ENCODE peak calls at places on chromosomes 4 and X, in ten cellular contexts. E, J, H, D, V, Z, U, S, P and O are unnamed samples.

GRCh38 chrX:136185409-136186022 is 38.2 kb downstream of the FHL1 start:
- DNase-seq in D (no peak), J (no peak), V (peak), Z (no peak), P (no peak), E (peak), U (no peak), S (no peak), H (no peak), O (no peak)

GRCh38 chrX:1614927-1615326 is at the start of gene ASMT:
- DNase-seq in Z (no peak), S (no peak), D (no peak), P (no peak), V (no peak), H (no peak), U (no peak), E (no peak), J (no peak), O (no peak)

GRCh38 chrX:130125090-130125489 is 14.8 kb upstream of the ELF4 start:
- DNase-seq in H (no peak), E (peak), Z (no peak), D (peak), U (peak), P (peak), S (no peak), J (no peak), V (peak), O (no peak)

GRCh38 chr4:89586864-89587263 is 250.1 kb downstream of the SNCA start:
- DNase-seq in D (no peak), Z (peak), H (no peak), V (peak), S (no peak), E (peak), U (no peak), J (no peak), P (no peak), O (peak)

GRCh38 chr4:56106180-56106579 is 157.4 kb downstream of the CEP135 start:
- DNase-seq in P (no peak), E (no peak), V (no peak), J (no peak), U (no peak), H (no peak), S (no peak), Z (peak), D (no peak), O (no peak)

GRCh38 chrX:124098089-124098488 is 136.6 kb downstream of the STAG2 start:
- DNase-seq in Z (peak), U (no peak), D (no peak), E (peak), H (no peak), J (peak), S (no peak), V (peak), P (peak), O (peak)

GRCh38 chr4:87978656-87979055 is 3.1 kb downstream of the SPP1 start:
- DNase-seq in P (no peak), V (peak), Z (peak), D (no peak), J (no peak), S (no peak), E (no peak), H (no peak), U (no peak), O (no peak)

GRCh38 chr4:138460477-138460876 is 218.3 kb upstream of the SLC7A11 start:
- DNase-seq in S (no peak), P (no peak), H (no peak), U (no peak), D (no peak), J (no peak), V (no peak), Z (no peak), E (no peak), O (no peak)

GRCh38 chr4:2803624-2804448 is 11.0 kb downstream of the SH3BP2 start:
- DNase-seq in S (peak), E (no peak), Z (no peak), V (no peak), J (no peak), H (no peak), D (peak), U (peak), P (no peak), O (no peak)

GRCh38 chr4:143391261-143391660 is 54.6 kb downstream of the GAB1 start:
- DNase-seq in J (no peak), H (no peak), U (no peak), V (no peak), Z (no peak), P (no peak), E (no peak), S (no peak), D (no peak), O (no peak)

GRCh38 chrX:10939384-10939783 is 171.7 kb upstream of the HCCS start:
- DNase-seq in P (no peak), Z (no peak), J (peak), H (no peak), U (no peak), D (no peak), E (no peak), V (no peak), S (no peak), O (no peak)

GRCh38 chrX:48896611-48897011 is 957 bp downstream of the TIMM17B start:
- DNase-seq in V (peak), H (no peak), D (no peak), U (no peak), P (no peak), E (peak), J (no peak), S (no peak), Z (no peak), O (no peak)

GRCh38 chrX:94204524-94204923 is 530.5 kb downstream of the FAM133A start:
- DNase-seq in V (no peak), E (no peak), U (no peak), S (no peak), D (no peak), J (no peak), H (no peak), Z (no peak), P (peak), O (no peak)

GRCh38 chr4:165381821-165382373 is 3.1 kb downstream of the CPE start:
- DNase-seq in Z (no peak), S (no peak), D (no peak), E (no peak), H (no peak), U (no peak), J (no peak), P (no peak), V (no peak), O (no peak)

DNA sequence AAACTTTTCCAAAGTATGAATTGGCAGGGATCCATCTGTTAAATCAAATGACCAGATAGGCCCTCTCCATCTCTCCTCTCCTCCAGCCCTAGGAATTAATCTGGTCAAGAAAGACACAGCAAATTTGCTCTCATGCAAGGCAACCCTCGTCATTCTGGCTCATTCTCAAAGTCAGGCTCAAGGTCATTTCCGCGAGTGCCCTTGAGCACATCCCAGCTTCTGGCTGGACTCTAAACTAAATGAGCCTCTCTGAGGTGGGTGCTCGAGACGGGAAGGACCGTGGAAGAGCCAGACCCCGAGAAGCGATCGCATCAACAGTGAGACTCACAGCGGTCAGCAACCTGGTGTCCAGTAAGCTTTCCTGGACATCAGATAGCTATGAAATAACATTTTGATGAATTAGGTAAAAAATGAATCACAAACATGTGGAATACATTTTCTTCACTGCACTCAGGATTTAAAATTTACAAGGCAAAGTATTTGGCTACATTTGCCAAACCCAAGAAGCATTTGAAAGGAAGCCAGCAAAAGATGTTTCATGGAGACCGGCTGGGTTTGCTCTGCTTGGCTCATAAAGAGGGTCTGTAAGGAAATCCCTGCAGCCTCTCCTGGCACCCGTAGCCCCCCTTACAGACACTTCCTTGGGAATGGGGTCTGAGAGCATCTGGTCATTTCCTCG is 121.0 kb downstream of the ENPP6 start:
- DNase-seq in P (no peak), J (peak), H (no peak), Z (no peak), U (no peak), S (no peak), V (peak), D (no peak), E (peak), O (peak)
- H3K4me3 ChIP-seq in P (no peak), J (no peak), H (no peak), Z (no peak), U (no peak), S (no peak), V (peak), D (peak), E (no peak), O (peak)

GRCh38 chr4:6257243-6258025 is 12.2 kb upstream of the WFS1 start:
- DNase-seq in E (no peak), U (no peak), S (no peak), V (no peak), P (no peak), J (no peak), D (no peak), Z (peak), H (no peak), O (no peak)
- H3K4me3 ChIP-seq in E (no peak), U (no peak), S (no peak), V (no peak), P (no peak), J (no peak), D (no peak), Z (no peak), H (no peak), O (no peak)

DNA sequence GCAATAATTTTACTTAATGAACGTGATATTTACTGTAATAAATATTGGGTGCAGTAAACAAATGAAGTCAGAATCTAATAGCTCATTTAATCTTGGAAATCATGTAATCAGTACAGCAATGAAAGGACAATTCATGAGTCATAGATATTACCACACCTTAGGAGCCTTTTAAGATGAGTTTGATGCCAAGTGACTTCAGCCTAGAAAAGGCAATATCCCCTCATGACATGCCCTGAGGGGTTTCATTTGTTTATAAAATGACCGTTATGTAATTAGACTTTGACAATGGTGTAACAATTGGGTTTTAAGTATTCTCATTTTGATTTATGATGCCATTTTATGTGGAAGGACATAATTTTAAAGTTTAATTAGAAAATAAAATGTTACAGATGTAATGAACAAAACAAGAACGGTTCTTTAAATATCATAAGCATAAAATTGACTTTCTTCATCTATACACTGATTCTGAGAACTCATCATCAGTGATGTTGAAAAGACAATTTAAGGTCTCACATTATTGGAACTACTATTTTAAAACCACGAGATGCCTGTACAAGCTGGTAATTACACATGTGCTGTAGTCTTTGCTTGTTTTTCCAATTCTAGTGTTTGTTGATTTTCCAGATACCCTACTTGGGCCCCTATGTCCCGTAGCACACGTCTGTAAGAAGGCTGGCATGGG is 5.0 kb downstream of the FGF2 start:
- DNase-seq in E (no peak), Z (no peak), D (no peak), V (peak), U (no peak), H (no peak), J (no peak), S (no peak), P (no peak), O (no peak)
- H3K4me3 ChIP-seq in E (no peak), Z (no peak), D (no peak), V (no peak), U (no peak), H (no peak), J (no peak), S (no peak), P (no peak), O (peak)

DNA sequence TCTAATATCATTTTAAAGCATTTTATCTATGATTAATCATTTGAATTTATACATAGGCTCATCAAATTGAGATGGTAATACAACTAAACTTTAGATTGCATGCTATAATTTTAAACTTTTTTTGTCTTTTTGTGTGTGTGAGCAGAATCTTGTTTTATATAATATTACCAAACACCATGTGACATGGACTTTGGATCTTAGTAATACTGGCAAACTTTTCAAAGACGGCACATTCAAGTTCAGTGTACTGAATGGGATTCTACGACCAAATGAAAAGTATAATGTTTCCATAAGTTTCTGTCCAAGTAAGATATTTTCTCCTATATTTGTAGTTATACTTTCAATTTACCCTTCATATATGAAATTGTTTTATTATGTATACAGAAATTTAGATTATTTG is 116.0 kb downstream of the CFAP47 start:
- DNase-seq in P (no peak), S (no peak), U (no peak), V (no peak), Z (no peak), H (no peak), E (no peak), J (no peak), D (no peak), O (no peak)
- H3K4me3 ChIP-seq in P (no peak), S (no peak), U (no peak), V (no peak), Z (no peak), H (no peak), E (no peak), J (no peak), D (no peak), O (no peak)

DNA sequence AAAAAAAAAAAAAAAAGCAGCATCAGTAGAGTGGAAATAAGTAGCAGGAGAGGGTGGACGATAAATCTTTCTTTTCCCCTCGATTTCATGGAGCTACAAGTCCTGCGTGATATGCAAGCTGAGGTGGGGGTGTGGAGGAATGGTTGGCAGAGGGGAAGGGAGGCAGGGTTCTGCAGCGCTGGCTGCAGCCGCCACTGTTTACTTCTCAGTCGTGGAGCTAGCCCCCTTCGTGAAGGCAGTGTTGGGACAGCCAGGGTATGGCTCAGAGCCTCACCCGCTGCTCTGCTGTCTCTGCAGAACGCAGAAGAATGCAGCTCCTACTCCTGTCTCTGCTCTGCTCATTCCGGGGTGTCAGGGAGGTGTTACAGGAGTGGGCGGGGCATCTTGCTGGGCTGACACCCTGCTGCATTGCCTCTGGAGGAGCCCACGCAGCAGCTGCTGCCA is 140.6 kb downstream of the GPM6A start:
- DNase-seq in E (no peak), H (peak), Z (no peak), J (no peak), V (no peak), P (peak), U (peak), S (peak), D (no peak), O (no peak)
- H3K4me3 ChIP-seq in E (no peak), H (no peak), Z (peak), J (peak), V (no peak), P (peak), U (no peak), S (no peak), D (no peak), O (no peak)

DNA sequence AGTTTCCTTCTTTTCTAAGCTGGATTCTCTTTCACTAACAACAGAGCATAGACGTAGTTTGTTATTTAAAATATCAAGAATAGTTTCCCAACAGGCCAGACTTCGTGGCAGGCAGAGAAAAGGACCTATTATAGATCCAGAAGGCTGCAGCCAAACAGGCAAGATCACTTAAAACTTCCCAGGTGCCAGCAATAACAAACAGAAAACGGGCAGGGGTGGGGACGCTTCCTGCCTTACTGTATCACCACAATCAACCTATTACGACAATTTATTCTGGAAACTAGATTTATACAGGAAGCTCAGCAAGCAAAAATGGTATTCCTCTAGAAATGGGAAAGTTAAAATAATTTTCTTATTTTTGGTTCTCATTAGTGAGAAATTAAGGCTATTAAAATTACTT is 22.1 kb downstream of the RWDD4 start:
- DNase-seq in S (no peak), V (no peak), P (no peak), Z (peak), D (no peak), E (no peak), J (no peak), H (no peak), U (peak), O (no peak)
- H3K4me3 ChIP-seq in S (no peak), V (no peak), P (no peak), Z (no peak), D (peak), E (no peak), J (no peak), H (no peak), U (no peak), O (no peak)

DNA sequence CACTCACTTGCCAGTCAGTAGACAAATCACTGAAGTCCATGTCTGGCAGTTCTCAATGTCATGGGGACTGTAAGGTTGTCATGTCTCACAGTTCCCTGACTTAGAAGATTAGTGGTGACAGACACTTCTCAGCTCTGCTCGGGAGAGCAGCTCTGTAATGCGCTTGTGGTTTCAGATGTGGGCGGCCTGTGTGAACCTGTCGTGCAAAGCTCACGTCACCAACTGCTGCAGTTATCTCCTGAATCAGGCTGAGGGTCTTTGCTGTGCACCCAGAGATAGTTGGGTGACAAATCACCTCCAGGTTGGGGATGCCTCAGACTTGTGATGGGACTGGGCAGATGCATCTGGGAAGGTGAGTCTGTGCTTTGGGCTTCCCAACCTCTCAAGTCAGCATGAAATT is at the start of gene IL9R:
- DNase-seq in S (no peak), E (no peak), P (no peak), U (no peak), H (peak), D (no peak), V (no peak), Z (no peak), J (no peak), O (no peak)
- H3K4me3 ChIP-seq in S (no peak), E (no peak), P (no peak), U (no peak), H (peak), D (no peak), V (no peak), Z (no peak), J (no peak), O (no peak)

DNA sequence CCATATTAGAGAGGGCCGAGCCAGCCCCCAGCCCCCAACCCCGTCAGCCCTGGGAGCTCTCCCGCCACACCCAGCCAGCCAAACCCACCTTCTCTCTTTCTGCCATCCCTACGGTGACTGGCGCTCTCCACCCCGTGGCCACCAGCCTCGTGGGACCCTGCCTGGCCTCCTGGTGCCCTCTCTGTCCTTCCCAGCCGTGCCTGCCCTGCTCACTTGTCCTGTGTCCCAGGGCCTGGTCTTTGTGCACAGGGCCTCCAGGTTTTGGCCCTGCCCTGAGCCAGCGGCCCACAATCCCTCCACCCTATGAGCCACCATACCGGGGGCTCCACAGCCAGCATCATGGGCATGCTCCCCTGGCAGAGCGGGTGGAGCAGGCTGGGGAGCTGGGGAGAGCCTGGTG is 77.4 kb downstream of the ABLIM2 start:
- DNase-seq in J (no peak), D (no peak), U (no peak), Z (no peak), E (no peak), S (no peak), P (no peak), H (no peak), V (no peak), O (no peak)
- H3K4me3 ChIP-seq in J (no peak), D (no peak), U (no peak), Z (no peak), E (no peak), S (no peak), P (no peak), H (no peak), V (no peak), O (no peak)

GRCh38 chrX:107565005-107565404 is 63.3 kb upstream of the PRPS1 start:
- DNase-seq in V (no peak), D (no peak), H (no peak), E (no peak), J (no peak), P (no peak), U (no peak), Z (no peak), S (peak), O (no peak)
- H3K4me3 ChIP-seq in V (no peak), D (no peak), H (no peak), E (no peak), J (no peak), P (no peak), U (no peak), Z (no peak), S (no peak), O (no peak)